ENCODE peak calls at places on chromosomes 7 and 10, in six cellular contexts. V is left kidney, A is SHP77, S is ELR, X is uterus, G is mesenteric fat pad. K is an unnamed sample.

GRCh38 chr7:2099036-2099957 is 133.4 kb downstream of the MAD1L1 start:
- DNase-seq in V (peak), A (no peak), S (peak), X (no peak), G (no peak), K (no peak)

GRCh38 chr7:50069613-50070012 is 23.4 kb downstream of the ZPBP start:
- DNase-seq in V (no peak), A (peak), S (no peak), X (no peak), G (no peak), K (no peak)

GRCh38 chr10:79507436-79508167 is 4.7 kb upstream of the EIF5AL1 start:
- DNase-seq in V (no peak), A (no peak), S (no peak), X (no peak), G (no peak), K (no peak)

GRCh38 chr7:2002561-2003450 is 229.9 kb downstream of the MAD1L1 start:
- DNase-seq in V (no peak), A (no peak), S (no peak), X (peak), G (peak), K (no peak)

GRCh38 chr10:92239600-92240288 is 51.1 kb downstream of the CPEB3 start:
- DNase-seq in V (peak), A (no peak), S (peak), X (peak), G (no peak), K (no peak)

GRCh38 chr7:132491546-132491945 is 84.7 kb downstream of the PLXNA4 start:
- DNase-seq in V (no peak), A (no peak), S (peak), X (no peak), G (no peak), K (no peak)

GRCh38 chr7:2730846-2731770 is 43.1 kb downstream of the AMZ1 start:
- DNase-seq in V (no peak), A (no peak), S (no peak), X (peak), G (peak), K (no peak)

GRCh38 chr10:62384447-62385081 is 10.4 kb downstream of the ZNF365 start:
- DNase-seq in V (no peak), A (no peak), S (peak), X (no peak), G (no peak), K (no peak)

GRCh38 chr10:130623680-130624271 is 487.6 kb downstream of the GLRX3 start:
- DNase-seq in V (peak), A (no peak), S (no peak), X (no peak), G (no peak), K (no peak)

GRCh38 chr10:22344204-22344603 is 1.1 kb upstream of the SPAG6 start:
- DNase-seq in V (peak), A (no peak), S (no peak), X (no peak), G (no peak), K (no peak)